ENCODE peak calls at places on chromosomes 5 and 9, in eight cellular contexts. One of them, this sample, is unnamed.

GRCh38 chr9:27473135-27473534 is 51.0 kb upstream of the IFNK start:
- DNase-seq in aorta: peak
- DNase-seq in T-helper 2 cell: no peak
- DNase-seq in Right ventricle myocardium superior: peak
- DNase-seq in activated CD8-positive, alpha-beta memory T cell treated with anti-CD3 and anti-CD28 coated beads, Interleukin-2, amount 50 U/mL, for 4 hours: no peak
- DNase-seq in T-helper 9 cell: no peak
- DNase-seq in naive thymus-derived CD4-positive, alpha-beta T cell: no peak
- DNase-seq in EL: no peak
- DNase-seq in this sample: peak

GRCh38 chr9:72333758-72334157 is 31.2 kb downstream of the ZFAND5 start:
- DNase-seq in Right ventricle myocardium superior: no peak
- DNase-seq in naive thymus-derived CD4-positive, alpha-beta T cell: no peak
- DNase-seq in aorta: no peak
- DNase-seq in EL: no peak
- DNase-seq in T-helper 9 cell: no peak
- DNase-seq in activated CD8-positive, alpha-beta memory T cell treated with anti-CD3 and anti-CD28 coated beads, Interleukin-2, amount 50 U/mL, for 4 hours: no peak
- DNase-seq in T-helper 2 cell: no peak
- DNase-seq in this sample: no peak

GRCh38 chr5:72388652-72389051 is 68.5 kb downstream of the PTCD2 start:
- DNase-seq in activated CD8-positive, alpha-beta memory T cell treated with anti-CD3 and anti-CD28 coated beads, Interleukin-2, amount 50 U/mL, for 4 hours: no peak
- DNase-seq in T-helper 2 cell: no peak
- DNase-seq in T-helper 9 cell: no peak
- DNase-seq in EL: no peak
- DNase-seq in naive thymus-derived CD4-positive, alpha-beta T cell: no peak
- DNase-seq in aorta: peak
- DNase-seq in Right ventricle myocardium superior: peak
- DNase-seq in this sample: no peak

GRCh38 chr5:151870820-151871219 is 53.8 kb downstream of the GLRA1 start:
- DNase-seq in naive thymus-derived CD4-positive, alpha-beta T cell: no peak
- DNase-seq in activated CD8-positive, alpha-beta memory T cell treated with anti-CD3 and anti-CD28 coated beads, Interleukin-2, amount 50 U/mL, for 4 hours: no peak
- DNase-seq in aorta: no peak
- DNase-seq in Right ventricle myocardium superior: no peak
- DNase-seq in T-helper 2 cell: no peak
- DNase-seq in EL: peak
- DNase-seq in T-helper 9 cell: no peak
- DNase-seq in this sample: no peak

GRCh38 chr5:153780876-153781275 is 257.8 kb downstream of the FAM114A2 start:
- DNase-seq in Right ventricle myocardium superior: no peak
- DNase-seq in T-helper 9 cell: no peak
- DNase-seq in naive thymus-derived CD4-positive, alpha-beta T cell: no peak
- DNase-seq in activated CD8-positive, alpha-beta memory T cell treated with anti-CD3 and anti-CD28 coated beads, Interleukin-2, amount 50 U/mL, for 4 hours: no peak
- DNase-seq in aorta: no peak
- DNase-seq in T-helper 2 cell: no peak
- DNase-seq in EL: no peak
- DNase-seq in this sample: no peak

GRCh38 chr5:136655429-136655828 is 290.1 kb upstream of the TRPC7 start:
- DNase-seq in activated CD8-positive, alpha-beta memory T cell treated with anti-CD3 and anti-CD28 coated beads, Interleukin-2, amount 50 U/mL, for 4 hours: no peak
- DNase-seq in aorta: no peak
- DNase-seq in Right ventricle myocardium superior: no peak
- DNase-seq in T-helper 2 cell: no peak
- DNase-seq in naive thymus-derived CD4-positive, alpha-beta T cell: no peak
- DNase-seq in EL: peak
- DNase-seq in T-helper 9 cell: no peak
- DNase-seq in this sample: no peak

GRCh38 chr5:108911055-108911454 is 163.4 kb downstream of the FER start:
- DNase-seq in naive thymus-derived CD4-positive, alpha-beta T cell: no peak
- DNase-seq in T-helper 2 cell: no peak
- DNase-seq in activated CD8-positive, alpha-beta memory T cell treated with anti-CD3 and anti-CD28 coated beads, Interleukin-2, amount 50 U/mL, for 4 hours: no peak
- DNase-seq in EL: no peak
- DNase-seq in T-helper 9 cell: no peak
- DNase-seq in Right ventricle myocardium superior: no peak
- DNase-seq in aorta: no peak
- DNase-seq in this sample: no peak

GRCh38 chr9:136756836-136757235 is 1.2 kb downstream of the LCN8 start:
- DNase-seq in aorta: no peak
- DNase-seq in naive thymus-derived CD4-positive, alpha-beta T cell: no peak
- DNase-seq in T-helper 2 cell: no peak
- DNase-seq in activated CD8-positive, alpha-beta memory T cell treated with anti-CD3 and anti-CD28 coated beads, Interleukin-2, amount 50 U/mL, for 4 hours: no peak
- DNase-seq in EL: no peak
- DNase-seq in Right ventricle myocardium superior: no peak
- DNase-seq in T-helper 9 cell: no peak
- DNase-seq in this sample: no peak

GRCh38 chr9:111298831-111299603 is 31.0 kb downstream of the OR2K2 start:
- DNase-seq in aorta: peak
- DNase-seq in T-helper 9 cell: no peak
- DNase-seq in EL: peak
- DNase-seq in T-helper 2 cell: no peak
- DNase-seq in Right ventricle myocardium superior: peak
- DNase-seq in naive thymus-derived CD4-positive, alpha-beta T cell: no peak
- DNase-seq in activated CD8-positive, alpha-beta memory T cell treated with anti-CD3 and anti-CD28 coated beads, Interleukin-2, amount 50 U/mL, for 4 hours: no peak
- DNase-seq in this sample: peak

GRCh38 chr5:60395712-60396329 is 304.1 kb downstream of the DEPDC1B start:
- DNase-seq in aorta: no peak
- DNase-seq in EL: no peak
- DNase-seq in T-helper 2 cell: no peak
- DNase-seq in Right ventricle myocardium superior: no peak
- DNase-seq in activated CD8-positive, alpha-beta memory T cell treated with anti-CD3 and anti-CD28 coated beads, Interleukin-2, amount 50 U/mL, for 4 hours: no peak
- DNase-seq in T-helper 9 cell: no peak
- DNase-seq in naive thymus-derived CD4-positive, alpha-beta T cell: no peak
- DNase-seq in this sample: no peak

GRCh38 chr9:137669261-137669672 is 50.5 kb downstream of the EHMT1 start:
- DNase-seq in Right ventricle myocardium superior: no peak
- DNase-seq in aorta: no peak
- DNase-seq in T-helper 2 cell: no peak
- DNase-seq in EL: no peak
- DNase-seq in naive thymus-derived CD4-positive, alpha-beta T cell: no peak
- DNase-seq in activated CD8-positive, alpha-beta memory T cell treated with anti-CD3 and anti-CD28 coated beads, Interleukin-2, amount 50 U/mL, for 4 hours: no peak
- DNase-seq in T-helper 9 cell: no peak
- DNase-seq in this sample: peak

GRCh38 chr5:57386958-57387357 is 95.7 kb downstream of the ACTBL2 start:
- DNase-seq in EL: peak
- DNase-seq in naive thymus-derived CD4-positive, alpha-beta T cell: no peak
- DNase-seq in T-helper 2 cell: no peak
- DNase-seq in Right ventricle myocardium superior: no peak
- DNase-seq in T-helper 9 cell: no peak
- DNase-seq in activated CD8-positive, alpha-beta memory T cell treated with anti-CD3 and anti-CD28 coated beads, Interleukin-2, amount 50 U/mL, for 4 hours: no peak
- DNase-seq in aorta: no peak
- DNase-seq in this sample: no peak

GRCh38 chr9:86487222-86487841 is 133.1 kb upstream of the TUT7 start:
- DNase-seq in EL: peak
- DNase-seq in T-helper 2 cell: no peak
- DNase-seq in activated CD8-positive, alpha-beta memory T cell treated with anti-CD3 and anti-CD28 coated beads, Interleukin-2, amount 50 U/mL, for 4 hours: no peak
- DNase-seq in T-helper 9 cell: no peak
- DNase-seq in naive thymus-derived CD4-positive, alpha-beta T cell: no peak
- DNase-seq in aorta: no peak
- DNase-seq in Right ventricle myocardium superior: no peak
- DNase-seq in this sample: no peak

GRCh38 chr5:180799902-180800801 is 2.5 kb downstream of the MGAT1 start:
- DNase-seq in aorta: no peak
- DNase-seq in T-helper 2 cell: no peak
- DNase-seq in activated CD8-positive, alpha-beta memory T cell treated with anti-CD3 and anti-CD28 coated beads, Interleukin-2, amount 50 U/mL, for 4 hours: peak
- DNase-seq in EL: peak
- DNase-seq in naive thymus-derived CD4-positive, alpha-beta T cell: no peak
- DNase-seq in Right ventricle myocardium superior: no peak
- DNase-seq in T-helper 9 cell: no peak
- DNase-seq in this sample: no peak

GRCh38 chr9:136204838-136205706 is at the start of gene LHX3:
- DNase-seq in T-helper 2 cell: no peak
- DNase-seq in Right ventricle myocardium superior: no peak
- DNase-seq in T-helper 9 cell: peak
- DNase-seq in aorta: no peak
- DNase-seq in activated CD8-positive, alpha-beta memory T cell treated with anti-CD3 and anti-CD28 coated beads, Interleukin-2, amount 50 U/mL, for 4 hours: no peak
- DNase-seq in EL: no peak
- DNase-seq in naive thymus-derived CD4-positive, alpha-beta T cell: no peak
- DNase-seq in this sample: peak

GRCh38 chr5:66849803-66850202 is 253.6 kb downstream of the MAST4 start:
- DNase-seq in activated CD8-positive, alpha-beta memory T cell treated with anti-CD3 and anti-CD28 coated beads, Interleukin-2, amount 50 U/mL, for 4 hours: no peak
- DNase-seq in EL: peak
- DNase-seq in Right ventricle myocardium superior: no peak
- DNase-seq in T-helper 9 cell: no peak
- DNase-seq in aorta: no peak
- DNase-seq in T-helper 2 cell: no peak
- DNase-seq in naive thymus-derived CD4-positive, alpha-beta T cell: no peak
- DNase-seq in this sample: no peak

GRCh38 chr5:122184676-122185255 is 55.4 kb downstream of the ZNF474 start:
- DNase-seq in EL: no peak
- DNase-seq in Right ventricle myocardium superior: no peak
- DNase-seq in T-helper 2 cell: no peak
- DNase-seq in activated CD8-positive, alpha-beta memory T cell treated with anti-CD3 and anti-CD28 coated beads, Interleukin-2, amount 50 U/mL, for 4 hours: no peak
- DNase-seq in aorta: no peak
- DNase-seq in T-helper 9 cell: no peak
- DNase-seq in naive thymus-derived CD4-positive, alpha-beta T cell: no peak
- DNase-seq in this sample: no peak

GRCh38 chr5:176320577-176320976 is 41.0 kb downstream of the KIAA1191 start:
- DNase-seq in T-helper 2 cell: no peak
- DNase-seq in aorta: no peak
- DNase-seq in naive thymus-derived CD4-positive, alpha-beta T cell: no peak
- DNase-seq in EL: no peak
- DNase-seq in Right ventricle myocardium superior: no peak
- DNase-seq in activated CD8-positive, alpha-beta memory T cell treated with anti-CD3 and anti-CD28 coated beads, Interleukin-2, amount 50 U/mL, for 4 hours: no peak
- DNase-seq in T-helper 9 cell: no peak
- DNase-seq in this sample: no peak

GRCh38 chr5:132829742-132830435 is 558 bp downstream of the SHROOM1 start:
- DNase-seq in aorta: peak
- DNase-seq in naive thymus-derived CD4-positive, alpha-beta T cell: peak
- DNase-seq in EL: peak
- DNase-seq in T-helper 2 cell: peak
- DNase-seq in Right ventricle myocardium superior: peak
- DNase-seq in T-helper 9 cell: peak
- DNase-seq in activated CD8-positive, alpha-beta memory T cell treated with anti-CD3 and anti-CD28 coated beads, Interleukin-2, amount 50 U/mL, for 4 hours: peak
- DNase-seq in this sample: peak

GRCh38 chr5:150302301-150303069 is at the start of gene ARSI:
- DNase-seq in EL: peak
- DNase-seq in T-helper 9 cell: no peak
- DNase-seq in naive thymus-derived CD4-positive, alpha-beta T cell: no peak
- DNase-seq in Right ventricle myocardium superior: peak
- DNase-seq in T-helper 2 cell: no peak
- DNase-seq in aorta: peak
- DNase-seq in activated CD8-positive, alpha-beta memory T cell treated with anti-CD3 and anti-CD28 coated beads, Interleukin-2, amount 50 U/mL, for 4 hours: no peak
- DNase-seq in this sample: peak

GRCh38 chr5:39176740-39177628 is 42.4 kb downstream of the FYB1 start:
- DNase-seq in T-helper 2 cell: peak
- DNase-seq in activated CD8-positive, alpha-beta memory T cell treated with anti-CD3 and anti-CD28 coated beads, Interleukin-2, amount 50 U/mL, for 4 hours: no peak
- DNase-seq in T-helper 9 cell: peak
- DNase-seq in EL: no peak
- DNase-seq in Right ventricle myocardium superior: no peak
- DNase-seq in naive thymus-derived CD4-positive, alpha-beta T cell: peak
- DNase-seq in aorta: no peak
- DNase-seq in this sample: no peak

GRCh38 chr5:176415240-176416122 is 858 bp downstream of the CLTB start:
- DNase-seq in activated CD8-positive, alpha-beta memory T cell treated with anti-CD3 and anti-CD28 coated beads, Interleukin-2, amount 50 U/mL, for 4 hours: no peak
- DNase-seq in Right ventricle myocardium superior: peak
- DNase-seq in T-helper 2 cell: no peak
- DNase-seq in T-helper 9 cell: no peak
- DNase-seq in aorta: peak
- DNase-seq in EL: peak
- DNase-seq in naive thymus-derived CD4-positive, alpha-beta T cell: no peak
- DNase-seq in this sample: no peak

GRCh38 chr9:35719546-35719945 is 12.4 kb downstream of the TLN1 start:
- DNase-seq in T-helper 9 cell: no peak
- DNase-seq in activated CD8-positive, alpha-beta memory T cell treated with anti-CD3 and anti-CD28 coated beads, Interleukin-2, amount 50 U/mL, for 4 hours: no peak
- DNase-seq in EL: no peak
- DNase-seq in naive thymus-derived CD4-positive, alpha-beta T cell: no peak
- DNase-seq in Right ventricle myocardium superior: no peak
- DNase-seq in aorta: peak
- DNase-seq in T-helper 2 cell: no peak
- DNase-seq in this sample: no peak

GRCh38 chr5:180596115-180596667 is 4.9 kb upstream of the SCGB3A1 start:
- DNase-seq in T-helper 2 cell: no peak
- DNase-seq in aorta: no peak
- DNase-seq in activated CD8-positive, alpha-beta memory T cell treated with anti-CD3 and anti-CD28 coated beads, Interleukin-2, amount 50 U/mL, for 4 hours: no peak
- DNase-seq in naive thymus-derived CD4-positive, alpha-beta T cell: no peak
- DNase-seq in T-helper 9 cell: no peak
- DNase-seq in Right ventricle myocardium superior: no peak
- DNase-seq in EL: no peak
- DNase-seq in this sample: peak

GRCh38 chr9:123867034-123867433 is 62.9 kb downstream of the DENND1A start:
- DNase-seq in T-helper 2 cell: no peak
- DNase-seq in EL: no peak
- DNase-seq in Right ventricle myocardium superior: no peak
- DNase-seq in aorta: no peak
- DNase-seq in T-helper 9 cell: no peak
- DNase-seq in activated CD8-positive, alpha-beta memory T cell treated with anti-CD3 and anti-CD28 coated beads, Interleukin-2, amount 50 U/mL, for 4 hours: no peak
- DNase-seq in naive thymus-derived CD4-positive, alpha-beta T cell: no peak
- DNase-seq in this sample: no peak

GRCh38 chr5:114449836-114450515 is 88.1 kb downstream of the KCNN2 start:
- DNase-seq in T-helper 2 cell: no peak
- DNase-seq in T-helper 9 cell: no peak
- DNase-seq in activated CD8-positive, alpha-beta memory T cell treated with anti-CD3 and anti-CD28 coated beads, Interleukin-2, amount 50 U/mL, for 4 hours: no peak
- DNase-seq in Right ventricle myocardium superior: peak
- DNase-seq in naive thymus-derived CD4-positive, alpha-beta T cell: peak
- DNase-seq in EL: peak
- DNase-seq in aorta: peak
- DNase-seq in this sample: peak

GRCh38 chr5:31100047-31100575 is 93.4 kb upstream of the CDH6 start:
- DNase-seq in activated CD8-positive, alpha-beta memory T cell treated with anti-CD3 and anti-CD28 coated beads, Interleukin-2, amount 50 U/mL, for 4 hours: no peak
- DNase-seq in aorta: no peak
- DNase-seq in T-helper 2 cell: no peak
- DNase-seq in T-helper 9 cell: no peak
- DNase-seq in Right ventricle myocardium superior: no peak
- DNase-seq in naive thymus-derived CD4-positive, alpha-beta T cell: no peak
- DNase-seq in EL: no peak
- DNase-seq in this sample: no peak

GRCh38 chr5:1544294-1545010 is 20.7 kb upstream of the LPCAT1 start:
- DNase-seq in aorta: peak
- DNase-seq in T-helper 2 cell: no peak
- DNase-seq in activated CD8-positive, alpha-beta memory T cell treated with anti-CD3 and anti-CD28 coated beads, Interleukin-2, amount 50 U/mL, for 4 hours: no peak
- DNase-seq in T-helper 9 cell: no peak
- DNase-seq in naive thymus-derived CD4-positive, alpha-beta T cell: no peak
- DNase-seq in EL: no peak
- DNase-seq in Right ventricle myocardium superior: no peak
- DNase-seq in this sample: peak

GRCh38 chr9:135471751-135472640 is 7.6 kb upstream of the PPP1R26 start:
- DNase-seq in aorta: no peak
- DNase-seq in T-helper 2 cell: no peak
- DNase-seq in naive thymus-derived CD4-positive, alpha-beta T cell: no peak
- DNase-seq in EL: no peak
- DNase-seq in activated CD8-positive, alpha-beta memory T cell treated with anti-CD3 and anti-CD28 coated beads, Interleukin-2, amount 50 U/mL, for 4 hours: no peak
- DNase-seq in Right ventricle myocardium superior: no peak
- DNase-seq in T-helper 9 cell: no peak
- DNase-seq in this sample: peak

GRCh38 chr5:1208743-1209551 is 7.6 kb downstream of the SLC6A19 start:
- DNase-seq in T-helper 9 cell: no peak
- DNase-seq in aorta: peak
- DNase-seq in EL: peak
- DNase-seq in Right ventricle myocardium superior: peak
- DNase-seq in T-helper 2 cell: no peak
- DNase-seq in activated CD8-positive, alpha-beta memory T cell treated with anti-CD3 and anti-CD28 coated beads, Interleukin-2, amount 50 U/mL, for 4 hours: no peak
- DNase-seq in naive thymus-derived CD4-positive, alpha-beta T cell: no peak
- DNase-seq in this sample: peak

GRCh38 chr5:75856056-75856455 is 138.8 kb upstream of the POC5 start:
- DNase-seq in aorta: no peak
- DNase-seq in T-helper 2 cell: no peak
- DNase-seq in activated CD8-positive, alpha-beta memory T cell treated with anti-CD3 and anti-CD28 coated beads, Interleukin-2, amount 50 U/mL, for 4 hours: no peak
- DNase-seq in naive thymus-derived CD4-positive, alpha-beta T cell: no peak
- DNase-seq in Right ventricle myocardium superior: no peak
- DNase-seq in T-helper 9 cell: no peak
- DNase-seq in EL: no peak
- DNase-seq in this sample: no peak

GRCh38 chr9:119588874-119589560 is 219.8 kb upstream of the BRINP1 start:
- DNase-seq in aorta: no peak
- DNase-seq in EL: no peak
- DNase-seq in T-helper 2 cell: no peak
- DNase-seq in T-helper 9 cell: no peak
- DNase-seq in Right ventricle myocardium superior: no peak
- DNase-seq in naive thymus-derived CD4-positive, alpha-beta T cell: no peak
- DNase-seq in activated CD8-positive, alpha-beta memory T cell treated with anti-CD3 and anti-CD28 coated beads, Interleukin-2, amount 50 U/mL, for 4 hours: no peak
- DNase-seq in this sample: no peak

GRCh38 chr9:136656795-136657611 is 5.7 kb upstream of the EGFL7 start:
- DNase-seq in T-helper 9 cell: no peak
- DNase-seq in Right ventricle myocardium superior: peak
- DNase-seq in T-helper 2 cell: no peak
- DNase-seq in EL: no peak
- DNase-seq in naive thymus-derived CD4-positive, alpha-beta T cell: no peak
- DNase-seq in activated CD8-positive, alpha-beta memory T cell treated with anti-CD3 and anti-CD28 coated beads, Interleukin-2, amount 50 U/mL, for 4 hours: no peak
- DNase-seq in aorta: peak
- DNase-seq in this sample: peak

GRCh38 chr5:86118542-86118941 is 499.2 kb upstream of the COX7C start:
- DNase-seq in T-helper 9 cell: no peak
- DNase-seq in aorta: no peak
- DNase-seq in T-helper 2 cell: no peak
- DNase-seq in activated CD8-positive, alpha-beta memory T cell treated with anti-CD3 and anti-CD28 coated beads, Interleukin-2, amount 50 U/mL, for 4 hours: no peak
- DNase-seq in Right ventricle myocardium superior: no peak
- DNase-seq in EL: no peak
- DNase-seq in naive thymus-derived CD4-positive, alpha-beta T cell: no peak
- DNase-seq in this sample: no peak

This sample was measured in kidney.